ENCODE peak calls at places on chromosomes 1 and 21, in five cellular contexts. X is iPS DF 6.9, T is HuH-7, D is Caki2, C is substantia nigra. V is an unnamed sample.

GRCh38 chr1:231636157-231636556 is 9.6 kb downstream of the DISC1 start:
- DNase-seq in X (no peak), T (no peak), D (peak; percentile 13), C (no peak), V (peak; percentile 79)

GRCh38 chr1:236345728-236346127 is 48.4 kb upstream of the EDARADD start:
- DNase-seq in X (no peak), T (no peak), D (no peak), C (no peak), V (peak; percentile 46)

GRCh38 chr21:33259428-33259827 is 6.7 kb upstream of the IL10RB start:
- DNase-seq in X (no peak), T (no peak), D (no peak), C (no peak), V (no peak)

GRCh38 chr21:37565530-37566223 is 199.1 kb downstream of the DYRK1A start:
- DNase-seq in X (no peak), T (peak; percentile 39), D (peak; percentile 70), C (no peak), V (peak; percentile 50)

GRCh38 chr1:183180213-183180612 is 5.9 kb upstream of the LAMC2 start:
- DNase-seq in X (no peak), T (no peak), D (no peak), C (no peak), V (peak; percentile 94)

GRCh38 chr1:185292237-185292636 is 24.8 kb downstream of the IVNS1ABP start:
- DNase-seq in X (no peak), T (no peak), D (no peak), C (no peak), V (no peak)

GRCh38 chr1:29272171-29272907 is 36.0 kb downstream of the PTPRU start:
- DNase-seq in X (no peak), T (no peak), D (no peak), C (no peak), V (no peak)

GRCh38 chr1:71666609-71667008 is 585.8 kb upstream of the ZRANB2 start:
- DNase-seq in X (no peak), T (no peak), D (no peak), C (no peak), V (no peak)

GRCh38 chr21:33022828-33023573 is 2.7 kb upstream of the OLIG2 start:
- DNase-seq in X (no peak), T (no peak), D (no peak), C (peak; percentile 24), V (no peak)

GRCh38 chr1:179083533-179083932 is 1.7 kb downstream of the TOR3A start:
- DNase-seq in X (no peak), T (no peak), D (no peak), C (no peak), V (no peak)

GRCh38 chr1:185155600-185156320 is 993 bp downstream of the TRMT1L start:
- DNase-seq in X (no peak), T (no peak), D (no peak), C (no peak), V (peak; percentile 67)

V was measured in ACHN.